ENCODE peak calls at places on chromosomes 12 and 14, in seven cellular contexts. Y is PC-3, V is body of pancreas, X is keratinocyte, U is pancreas, O is mammary epithelial cell, R is K562. F is an unnamed sample.
A peak's percentile ranks its signal among the peaks of the same experiment; 100 is the strongest.

GRCh38 chr14:79783061-79783460 is 428.2 kb downstream of the DIO2 start:
- DNase-seq in Y (no peak), V (no peak), X (no peak), U (no peak), O (no peak), R (no peak), F (no peak)

GRCh38 chr12:76611533-76611932 is 52.0 kb upstream of the OSBPL8 start:
- DNase-seq in Y (peak; percentile 94), V (no peak), X (peak; percentile 70), U (no peak), O (peak; percentile 98), R (no peak), F (no peak)

GRCh38 chr14:95464524-95464923 is 51.9 kb downstream of the SYNE3 start:
- DNase-seq in Y (no peak), V (no peak), X (no peak), U (no peak), O (no peak), R (no peak), F (no peak)

GRCh38 chr12:13210543-13211190 is 14.1 kb downstream of the EMP1 start:
- DNase-seq in Y (no peak), V (no peak), X (no peak), U (no peak), O (no peak), R (no peak), F (no peak)

GRCh38 chr14:95359974-95360826 is 40.5 kb upstream of the CLMN start:
- DNase-seq in Y (no peak), V (peak; percentile 42), X (no peak), U (peak; percentile 32), O (no peak), R (no peak), F (peak; percentile 80)

GRCh38 chr12:133081408-133081806 is 684 bp downstream of the ZNF140 start:
- DNase-seq in Y (no peak), V (peak; percentile 11), X (no peak), U (peak; percentile 19), O (no peak), R (no peak), F (no peak)

GRCh38 chr12:44296624-44297197 is 460.8 kb downstream of the TMEM117 start:
- DNase-seq in Y (no peak), V (no peak), X (no peak), U (no peak), O (no peak), R (no peak), F (no peak)

GRCh38 chr12:68932123-68932700 is 759 bp downstream of the CPM start:
- DNase-seq in Y (peak; percentile 8), V (peak; percentile 27), X (no peak), U (no peak), O (no peak), R (no peak), F (no peak)

GRCh38 chr12:14057895-14058294 is 76.5 kb upstream of the GRIN2B start:
- DNase-seq in Y (no peak), V (no peak), X (no peak), U (no peak), O (no peak), R (no peak), F (no peak)

GRCh38 chr12:53736602-53737493 is 9.6 kb upstream of the CALCOCO1 start:
- DNase-seq in Y (no peak), V (no peak), X (no peak), U (no peak), O (no peak), R (no peak), F (no peak)

GRCh38 chr12:45214739-45215418 is 1.0 kb upstream of the ANO6 start:
- DNase-seq in Y (no peak), V (peak; percentile 28), X (no peak), U (no peak), O (no peak), R (no peak), F (no peak)

GRCh38 chr12:58804749-58805148 is 115.6 kb downstream of the LRIG3 start:
- DNase-seq in Y (peak; percentile 40), V (no peak), X (no peak), U (no peak), O (no peak), R (peak; percentile 13), F (no peak)

GRCh38 chr12:94748726-94749421 is 98.5 kb upstream of the TMCC3 start:
- DNase-seq in Y (no peak), V (no peak), X (no peak), U (no peak), O (no peak), R (no peak), F (no peak)

GRCh38 chr12:77943466-77943865 is 112.8 kb downstream of the NAV3 start:
- DNase-seq in Y (peak; percentile 84), V (no peak), X (peak; percentile 73), U (no peak), O (peak; percentile 87), R (no peak), F (no peak)

GRCh38 chr12:120361506-120362208 is 7.3 kb downstream of the MSI1 start:
- DNase-seq in Y (no peak), V (peak; percentile 58), X (no peak), U (peak; percentile 40), O (no peak), R (peak; percentile 92), F (peak; percentile 89)

GRCh38 chr12:72288911-72289310 is 16.7 kb downstream of the TRHDE start:
- DNase-seq in Y (no peak), V (no peak), X (no peak), U (no peak), O (no peak), R (no peak), F (no peak)

GRCh38 chr14:61454545-61454944 is 133.2 kb downstream of the PRKCH start:
- DNase-seq in Y (no peak), V (peak; percentile 79), X (no peak), U (peak; percentile 24), O (no peak), R (no peak), F (no peak)

GRCh38 chr12:15256760-15257159 is 35.5 kb upstream of the RERG start:
- DNase-seq in Y (no peak), V (no peak), X (no peak), U (no peak), O (no peak), R (no peak), F (no peak)
- TF ChIP-seq CTCF in Y (no peak), V (no peak), X (no peak), U (no peak), O (no peak), R (no peak), F (no peak)

DNA sequence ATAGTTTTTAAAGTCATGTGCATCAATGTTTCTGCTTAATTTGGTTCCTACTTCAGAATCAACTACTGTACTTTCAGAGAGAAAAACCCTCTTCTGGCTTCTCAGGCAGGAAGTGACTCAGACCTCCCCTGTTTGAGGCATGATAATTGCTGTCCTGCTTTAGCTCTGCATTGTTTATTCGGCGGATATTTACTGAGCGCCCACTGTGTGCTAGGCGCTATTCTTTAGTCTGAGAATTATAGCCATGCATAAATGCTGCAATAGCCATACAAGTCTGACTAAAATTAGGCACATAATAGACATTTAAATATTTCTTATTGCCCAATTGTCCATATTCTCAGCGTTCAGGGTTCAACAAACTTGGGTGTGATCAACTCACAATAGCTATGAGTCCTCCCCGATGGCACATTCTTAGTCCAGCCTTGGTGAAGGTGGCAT is 6.1 kb upstream of the AMIGO2 start:
- DNase-seq in Y (peak; percentile 79), V (no peak), X (no peak), U (no peak), O (peak; percentile 66), R (no peak), F (no peak)
- H3K4me3 ChIP-seq in Y (no peak overlapping the region), V (no peak overlapping the region), X (no peak overlapping the region), U (no peak overlapping the region), O (no peak overlapping the region), R (no peak overlapping the region), F (no peak overlapping the region)

GRCh38 chr12:46857486-46857885 is 31.7 kb upstream of the SLC38A4 start:
- DNase-seq in Y (no peak), V (no peak), X (no peak), U (no peak), O (no peak), R (no peak), F (no peak)

GRCh38 chr12:46858368-46858767 is 32.6 kb upstream of the SLC38A4 start:
- DNase-seq in Y (no peak), V (no peak), X (no peak), U (no peak), O (no peak), R (no peak), F (no peak)

GRCh38 chr12:46855760-46856159 is 30.0 kb upstream of the SLC38A4 start:
- DNase-seq in Y (no peak), V (no peak), X (no peak), U (no peak), O (no peak), R (no peak), F (no peak)
- H3K27ac ChIP-seq in Y (no peak overlapping the region), V (no peak overlapping the region), X (no peak overlapping the region), U (no peak overlapping the region), O (no peak overlapping the region), R (no peak overlapping the region), F (no peak overlapping the region)

DNA sequence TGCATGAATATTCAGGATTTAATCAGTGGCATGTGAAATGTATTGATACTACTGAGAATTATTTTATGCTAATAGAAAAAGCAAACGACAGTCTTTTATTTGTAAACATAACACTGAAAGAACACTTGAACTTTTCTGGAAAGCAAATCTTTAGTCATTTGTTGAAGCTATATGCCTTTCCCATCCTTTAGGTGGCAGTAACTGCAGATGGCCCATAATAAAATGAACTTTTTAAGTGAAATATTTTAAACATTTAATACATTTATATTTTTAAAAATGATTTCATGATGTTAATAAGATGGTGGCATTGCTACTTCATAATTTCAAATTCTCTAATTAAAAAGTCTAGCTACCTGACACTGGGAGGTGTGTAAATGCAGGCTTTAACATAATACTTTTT is 13.9 kb upstream of the KRR1 start:
- DNase-seq in Y (no peak), V (no peak), X (no peak), U (no peak), O (no peak), R (no peak), F (no peak)
- TF ChIP-seq CTCF in Y (peak; percentile 38), V (no peak), X (no peak), U (no peak), O (peak; percentile 57), R (no peak), F (peak; percentile 10)

DNA sequence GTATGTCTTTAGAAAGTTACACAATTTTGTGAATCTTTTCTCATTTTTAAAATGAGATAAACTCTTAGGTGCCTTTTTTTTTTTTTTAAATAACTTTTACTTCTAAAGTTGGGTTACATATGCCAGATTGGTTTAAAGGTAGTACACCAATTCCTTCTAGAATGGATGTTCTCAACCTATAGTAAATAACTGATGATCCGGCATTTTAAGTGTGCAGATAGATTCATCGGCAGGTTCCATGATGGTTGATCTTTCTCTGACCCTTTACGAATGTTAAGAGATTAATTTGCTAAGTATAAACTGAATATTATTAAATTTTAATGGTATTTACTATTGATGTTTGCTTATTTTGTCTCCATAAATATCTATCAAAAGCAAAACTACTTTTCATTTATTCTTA is 8.3 kb downstream of the AP5M1 start:
- DNase-seq in Y (no peak), V (no peak), X (no peak), U (no peak), O (no peak), R (no peak), F (no peak)
- H3K4me3 ChIP-seq in Y (no peak overlapping the region), V (no peak overlapping the region), X (no peak overlapping the region), U (no peak overlapping the region), O (no peak overlapping the region), R (no peak overlapping the region), F (no peak overlapping the region)

GRCh38 chr14:77318006-77318553 is 2.6 kb downstream of the POMT2 start:
- DNase-seq in Y (no peak), V (peak; percentile 31), X (no peak), U (no peak), O (no peak), R (no peak), F (no peak)
- H3K27ac ChIP-seq in Y (no peak overlapping the region), V (no peak overlapping the region), X (no peak overlapping the region), U (no peak overlapping the region), O (no peak overlapping the region), R (no peak overlapping the region), F (no peak overlapping the region)